ENCODE peak calls at places on chromosome 4, in ten cellular contexts. A, E, K, R, N, L, T, Z, M and P are unnamed samples. For H3K27me3 and H3K36me3, the result is how much of the 10 kb centered on the place peaks cover.

GRCh38 chr4:128877934-128878333 is 68.4 kb downstream of the JADE1 start:
- DNase-seq in A (no peak), E (no peak), K (no peak), R (no peak), N (no peak), L (no peak), T (no peak), Z (no peak), M (no peak), P (no peak)

GRCh38 chr4:139666735-139667266 is 1.2 kb downstream of the MGST2 start:
- DNase-seq in A (peak), E (peak), K (peak), R (peak), N (no peak), L (no peak), T (peak), Z (peak), M (no peak), P (peak)

GRCh38 chr4:101081695-101082369 is 265.5 kb downstream of the PPP3CA start:
- DNase-seq in A (no peak), E (no peak), K (no peak), R (no peak), N (no peak), L (no peak), T (no peak), Z (no peak), M (no peak), P (no peak)

GRCh38 chr4:15339732-15340131 is 88.1 kb upstream of the C1QTNF7 start:
- DNase-seq in A (no peak), E (no peak), K (no peak), R (no peak), N (no peak), L (no peak), T (no peak), Z (no peak), M (no peak), P (no peak)

GRCh38 chr4:42672359-42673083 is 15.6 kb upstream of the ATP8A1 start:
- DNase-seq in A (no peak), E (no peak), K (no peak), R (no peak), N (no peak), L (no peak), T (no peak), Z (no peak), M (no peak), P (no peak)

GRCh38 chr4:188139141-188139540 is at the start of gene TRIML1:
- DNase-seq in A (no peak), E (no peak), K (no peak), R (no peak), N (no peak), L (no peak), T (no peak), Z (no peak), M (no peak), P (no peak)

GRCh38 chr4:73451978-73452747 is 16.1 kb downstream of the AFP start:
- DNase-seq in A (no peak), E (no peak), K (no peak), R (no peak), N (no peak), L (no peak), T (no peak), Z (no peak), M (no peak), P (no peak)

GRCh38 chr4:112752061-112752460 is 115.1 kb downstream of the LARP7 start:
- DNase-seq in A (no peak), E (no peak), K (no peak), R (no peak), N (no peak), L (no peak), T (no peak), Z (no peak), M (no peak), P (no peak)

GRCh38 chr4:74228691-74229640 is 71.0 kb downstream of the MTHFD2L start:
- DNase-seq in A (peak), E (peak), K (peak), R (peak), N (no peak), L (no peak), T (peak), Z (peak), M (peak), P (peak)

GRCh38 chr4:112704991-112705845 is 68.3 kb downstream of the LARP7 start:
- DNase-seq in A (peak), E (peak), K (peak), R (no peak), N (peak), L (peak), T (peak), Z (peak), M (peak), P (peak)

GRCh38 chr4:98341309-98341708 is 80.1 kb downstream of the RAP1GDS1 start:
- DNase-seq in A (no peak), E (no peak), K (no peak), R (no peak), N (no peak), L (no peak), T (no peak), Z (no peak), M (no peak), P (no peak)

GRCh38 chr4:113452868-113453620 is 308.5 kb downstream of the CAMK2D start:
- DNase-seq in A (no peak), E (no peak), K (no peak), R (no peak), N (no peak), L (no peak), T (no peak), Z (no peak), M (no peak), P (no peak)

DNA sequence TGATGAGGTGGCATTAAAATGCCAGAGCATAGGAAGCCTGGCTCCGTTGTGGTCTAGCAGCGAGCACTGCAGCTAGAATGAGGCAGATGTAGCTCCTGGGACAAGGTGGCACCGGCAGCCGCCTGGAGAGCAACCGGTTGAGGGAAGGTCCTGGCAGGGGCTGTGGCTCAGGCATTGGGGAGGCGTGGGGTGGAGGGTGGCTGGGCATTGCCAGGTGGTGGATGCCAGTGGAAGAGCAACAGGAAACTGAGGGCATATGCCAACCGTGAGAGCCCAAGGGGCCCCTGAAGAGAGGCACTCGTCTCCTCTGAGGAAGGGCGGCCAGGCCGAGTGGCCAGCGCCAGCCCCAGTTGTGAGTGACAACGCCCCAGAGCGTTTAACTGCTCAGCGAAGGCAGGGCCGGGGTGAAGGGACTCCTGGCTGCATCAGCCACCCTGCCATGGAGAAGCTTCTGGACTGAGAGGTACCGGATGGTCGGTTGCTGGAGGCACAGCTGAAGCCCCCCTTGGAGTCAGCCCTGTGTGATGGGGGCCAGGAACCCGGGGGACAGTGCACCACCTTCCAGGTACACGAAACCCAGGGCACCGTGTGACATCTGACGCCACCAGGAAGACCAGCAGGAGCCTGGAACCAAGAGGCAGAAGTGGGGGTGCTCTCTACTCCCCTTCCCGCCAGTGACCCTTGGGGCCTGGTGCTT is 13.2 kb upstream of the PDE6B start:
- DNase-seq in A (no peak), E (no peak), K (no peak), R (no peak), N (no peak), L (no peak), T (no peak), Z (no peak), M (peak), P (no peak)
- H3K27me3 ChIP-seq in A (half or more), E (under half), K (under half), R (under half), N (half or more), L (under half), T (half or more), Z (under half), M (under half), P (under half)

GRCh38 chr4:3238721-3239120 is 10.2 kb upstream of the MSANTD1 start:
- DNase-seq in A (no peak), E (no peak), K (no peak), R (no peak), N (no peak), L (no peak), T (no peak), Z (no peak), M (no peak), P (no peak)
- H3K36me3 ChIP-seq in A (half or more), E (under half), K (under half), R (under half), N (half or more), L (half or more), T (under half), Z (under half), M (under half), P (under half)

GRCh38 chr4:52959545-52959944 is 97.4 kb downstream of the RASL11B start:
- DNase-seq in A (no peak), E (no peak), K (no peak), R (no peak), N (no peak), L (no peak), T (no peak), Z (no peak), M (no peak), P (no peak)
- TF ChIP-seq POLR2A in A (no peak), E (no peak), K (no peak), R (no peak), N (no peak), L (no peak), T (no peak), Z (no peak), M (no peak), P (no peak)

GRCh38 chr4:13540446-13541175 is 3.7 kb downstream of the NKX3-2 start:
- DNase-seq in A (no peak), E (no peak), K (no peak), R (no peak), N (peak), L (no peak), T (no peak), Z (no peak), M (no peak), P (no peak)

GRCh38 chr4:13539721-13540445 is 4.4 kb downstream of the NKX3-2 start:
- DNase-seq in A (no peak), E (no peak), K (no peak), R (peak), N (peak), L (no peak), T (no peak), Z (no peak), M (no peak), P (no peak)

GRCh38 chr4:13538427-13538973 is 5.8 kb downstream of the NKX3-2 start:
- DNase-seq in A (no peak), E (no peak), K (no peak), R (peak), N (peak), L (no peak), T (no peak), Z (no peak), M (no peak), P (no peak)

GRCh38 chr4:13537832-13538177 is 6.5 kb downstream of the NKX3-2 start:
- DNase-seq in A (no peak), E (no peak), K (no peak), R (peak), N (peak), L (no peak), T (no peak), Z (no peak), M (no peak), P (no peak)

DNA sequence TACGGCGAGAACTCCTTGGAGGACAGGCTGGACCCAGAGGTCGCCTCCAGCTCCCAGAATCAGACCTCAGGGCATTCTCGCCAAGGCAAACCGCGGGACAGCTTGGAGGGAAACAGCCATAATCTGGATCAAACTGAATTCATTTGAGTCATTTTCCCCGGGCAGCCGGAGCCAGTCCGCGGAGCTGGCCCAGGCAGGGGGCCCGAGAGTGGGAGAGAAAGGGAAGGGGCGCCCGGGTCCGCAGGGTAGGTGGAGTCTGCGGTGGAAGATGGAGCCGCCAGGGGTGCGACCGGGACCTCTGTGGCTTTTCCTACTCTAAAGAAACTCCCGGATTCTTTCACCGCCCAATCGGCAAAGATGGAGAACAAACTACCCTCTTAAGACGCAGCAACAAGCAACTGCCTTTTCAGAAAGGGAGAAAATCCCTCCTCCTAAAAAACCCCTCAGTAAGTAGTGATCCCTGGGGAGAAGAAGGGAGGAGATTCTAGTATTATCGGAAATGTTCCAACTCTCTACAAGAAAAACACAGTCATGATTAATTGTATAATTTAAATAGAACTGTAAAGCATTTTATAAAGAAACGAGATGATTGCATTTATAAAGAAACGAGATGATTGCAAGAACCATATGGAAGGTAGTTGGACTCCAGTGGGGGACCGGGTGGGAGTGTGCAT is 5.1 kb downstream of the NKX3-2 start:
- DNase-seq in A (no peak), E (no peak), K (no peak), R (peak), N (no peak), L (no peak), T (no peak), Z (no peak), M (no peak), P (no peak)
- H3K27me3 ChIP-seq in A (half or more), E (half or more), K (half or more), R (under half), N (half or more), L (half or more), T (half or more), Z (half or more), M (half or more), P (under half)

GRCh38 chr4:66123195-66123594 is 452.9 kb upstream of the EPHA5 start:
- DNase-seq in A (no peak), E (no peak), K (no peak), R (no peak), N (no peak), L (no peak), T (no peak), Z (no peak), M (no peak), P (no peak)
- H3K36me3 ChIP-seq in A (under half), E (under half), K (under half), R (under half), N (under half), L (under half), T (under half), Z (under half), M (under half), P (under half)

DNA sequence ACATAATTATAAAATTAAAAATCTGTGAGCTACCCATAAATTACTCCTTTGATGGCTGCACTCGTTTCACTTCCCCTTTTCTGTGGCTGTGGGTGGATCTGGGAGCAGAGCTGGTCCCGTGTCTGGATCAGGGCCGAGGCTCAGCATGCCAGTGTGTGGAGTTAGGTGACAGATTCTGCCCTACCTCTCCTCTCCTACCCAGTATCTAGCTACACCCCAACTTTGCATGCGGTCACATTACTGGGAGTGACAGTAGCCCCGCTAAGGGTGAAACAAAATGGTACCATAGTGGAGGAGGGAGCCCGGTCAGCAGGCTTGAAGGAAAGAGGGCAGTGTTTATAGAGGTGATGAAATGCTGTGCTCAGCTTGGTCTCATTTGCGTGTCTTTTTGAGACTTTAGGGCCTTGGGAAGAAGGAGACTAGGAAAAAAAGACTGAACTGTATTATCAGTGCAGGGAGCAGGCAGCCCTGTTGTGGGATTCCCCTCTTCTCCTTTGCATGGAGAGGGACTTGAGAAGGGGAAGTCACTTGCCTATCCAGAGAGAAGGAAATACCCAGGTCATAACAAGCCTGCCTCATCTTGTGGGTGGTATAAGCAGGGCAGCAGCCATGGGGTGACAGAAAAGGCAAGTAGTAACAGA is 48.4 kb downstream of the ARHGAP10 start:
- DNase-seq in A (no peak), E (no peak), K (no peak), R (no peak), N (no peak), L (no peak), T (no peak), Z (peak), M (no peak), P (no peak)
- TF ChIP-seq POLR2A in A (no peak), E (no peak), K (no peak), R (no peak), N (no peak), L (no peak), T (no peak), Z (no peak), M (no peak), P (no peak)

DNA sequence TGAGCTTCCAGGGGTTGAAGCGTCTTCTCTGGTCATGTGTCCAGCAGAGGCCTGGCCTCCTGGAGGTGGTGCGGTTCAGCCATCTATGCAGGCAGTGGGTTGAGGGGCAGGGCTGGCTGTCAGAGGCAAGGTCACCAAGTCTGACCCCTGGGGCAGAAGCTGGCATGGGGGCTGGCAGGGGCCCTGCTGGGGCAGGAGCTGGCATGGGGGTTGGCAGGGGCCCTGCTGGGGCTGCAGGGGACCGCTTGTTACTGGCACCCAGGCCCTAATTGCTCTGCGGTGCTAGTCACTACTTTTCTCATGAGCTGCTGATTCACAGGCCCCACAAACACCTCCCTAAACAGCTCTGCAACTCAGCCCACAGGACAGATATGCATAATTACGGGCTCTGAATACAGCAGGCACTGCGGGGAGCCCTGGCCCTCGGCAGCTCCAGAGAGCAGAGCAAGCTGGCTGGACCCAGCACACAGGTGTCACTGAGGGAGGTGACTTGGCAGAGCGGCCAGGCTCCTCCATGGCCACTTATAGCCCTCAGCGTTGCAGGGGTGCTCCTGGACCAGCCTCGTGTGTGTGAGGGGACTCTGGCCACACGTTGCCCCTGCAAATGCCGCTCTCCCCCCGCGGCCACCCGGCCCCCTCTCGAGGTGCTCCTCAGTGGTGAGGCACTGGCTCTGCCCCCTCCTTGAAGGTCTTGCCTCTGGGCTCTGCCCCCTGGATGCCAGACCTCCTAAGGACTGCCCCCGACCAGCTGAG is 32.6 kb downstream of the CPLX1 start:
- DNase-seq in A (no peak), E (no peak), K (no peak), R (no peak), N (no peak), L (no peak), T (no peak), Z (no peak), M (no peak), P (no peak)
- H3K27me3 ChIP-seq in A (half or more), E (under half), K (under half), R (under half), N (half or more), L (half or more), T (half or more), Z (half or more), M (under half), P (under half)

DNA sequence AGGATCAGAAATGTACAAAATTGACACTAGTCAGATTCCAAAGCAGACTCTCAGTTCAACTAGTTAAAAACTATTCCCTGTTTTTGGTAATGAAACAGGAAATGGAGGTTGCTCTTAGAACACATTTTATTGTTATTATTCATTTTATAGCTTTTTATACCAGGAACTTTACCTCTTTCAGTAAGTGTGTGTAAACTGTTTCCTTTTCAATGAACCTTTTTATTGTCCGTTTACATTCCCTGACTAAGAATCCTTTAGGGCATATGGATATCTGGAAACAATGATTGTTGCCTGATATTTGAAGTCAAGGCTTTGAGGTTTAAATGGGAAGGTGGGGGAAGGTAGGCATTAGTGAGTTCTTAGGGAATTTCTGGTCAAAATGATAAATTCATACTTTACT is 1511.4 kb downstream of the ADGRL3 start:
- DNase-seq in A (no peak), E (no peak), K (no peak), R (no peak), N (no peak), L (no peak), T (no peak), Z (no peak), M (no peak), P (no peak)
- H3K36me3 ChIP-seq in A (under half), E (under half), K (under half), R (under half), N (under half), L (under half), T (under half), Z (under half), M (under half), P (under half)